ENCODE peak calls at places on chromosomes 13 and 19, in four cellular contexts. D is A549, C is GM12878, V is HepG2. N is an unnamed sample.

GRCh38 chr19:506404-507285 is 652 bp upstream of the TPGS1 start:
- DNase-seq in D (peak), C (peak), V (peak), N (peak)

GRCh38 chr19:57934820-57935665 is at the start of gene ZNF418:
- DNase-seq in D (peak), C (peak), V (no peak), N (peak)

GRCh38 chr19:31270897-31271568 is 78.2 kb downstream of the TSHZ3 start:
- DNase-seq in D (no peak), C (no peak), V (no peak), N (no peak)

GRCh38 chr19:3548594-3548993 is 8.8 kb downstream of the MFSD12 start:
- DNase-seq in D (no peak), C (no peak), V (no peak), N (no peak)

GRCh38 chr19:29277107-29277506 is 64.2 kb upstream of the UQCRFS1 start:
- DNase-seq in D (no peak), C (peak), V (no peak), N (no peak)

GRCh38 chr13:39051157-39051556 is 12.9 kb downstream of the NHLRC3 start:
- DNase-seq in D (no peak), C (no peak), V (peak), N (no peak)

GRCh38 chr19:44401108-44401786 is at the start of gene ZNF285:
- DNase-seq in D (peak), C (peak), V (peak), N (peak)

GRCh38 chr13:106533101-106533939 is 2.1 kb downstream of the EFNB2 start:
- DNase-seq in D (peak), C (no peak), V (peak), N (no peak)

GRCh38 chr19:3692141-3693029 is 7.9 kb downstream of the PIP5K1C start:
- DNase-seq in D (no peak), C (no peak), V (no peak), N (no peak)

GRCh38 chr19:28313633-28314032 is 899.3 kb downstream of the UQCRFS1 start:
- DNase-seq in D (no peak), C (no peak), V (no peak), N (no peak)

GRCh38 chr19:43725468-43725867 is 9.6 kb downstream of the IRGC start:
- DNase-seq in D (no peak), C (peak), V (no peak), N (no peak)

GRCh38 chr13:76398426-76398825 is 487.8 kb downstream of the KCTD12 start:
- DNase-seq in D (no peak), C (no peak), V (no peak), N (no peak)

GRCh38 chr19:45515807-45516401 is 8.6 kb downstream of the VASP start:
- DNase-seq in D (no peak), C (no peak), V (no peak), N (peak)

GRCh38 chr13:79459906-79460305 is 21.0 kb upstream of the NDFIP2 start:
- DNase-seq in D (no peak), C (no peak), V (no peak), N (no peak)

GRCh38 chr19:53132231-53132991 is at the start of gene ZNF415:
- DNase-seq in D (no peak), C (no peak), V (no peak), N (no peak)

GRCh38 chr13:60959427-60959826 is 456.2 kb downstream of the PCDH20 start:
- DNase-seq in D (no peak), C (no peak), V (no peak), N (no peak)

GRCh38 chr13:108220042-108220441 is 1.9 kb downstream of the ABHD13 start:
- DNase-seq in D (no peak), C (no peak), V (peak), N (no peak)

GRCh38 chr13:77779461-77780272 is 82.2 kb downstream of the SLAIN1 start:
- DNase-seq in D (peak), C (peak), V (peak), N (peak)

GRCh38 chr13:51154029-51154555 is 43.0 kb upstream of the C13orf42 start:
- DNase-seq in D (no peak), C (no peak), V (no peak), N (peak)

GRCh38 chr19:15287496-15287895 is 44.8 kb downstream of the BRD4 start:
- DNase-seq in D (no peak), C (no peak), V (no peak), N (no peak)

GRCh38 chr19:38304866-38305429 is 897 bp downstream of the C19orf33 start:
- DNase-seq in D (peak), C (no peak), V (peak), N (peak)

GRCh38 chr19:29404951-29405727 is 120.7 kb upstream of the VSTM2B start:
- DNase-seq in D (no peak), C (no peak), V (no peak), N (no peak)

GRCh38 chr13:106490887-106491321 is 44.6 kb downstream of the EFNB2 start:
- DNase-seq in D (no peak), C (no peak), V (no peak), N (no peak)

GRCh38 chr19:45104658-45105384 is 11.8 kb downstream of the PPP1R37 start:
- DNase-seq in D (no peak), C (no peak), V (no peak), N (no peak)

GRCh38 chr13:29861694-29862110 is 11.3 kb upstream of the UBL3 start:
- DNase-seq in D (no peak), C (no peak), V (peak), N (no peak)

GRCh38 chr19:45474941-45475516 is 7.2 kb downstream of the FOSB start:
- DNase-seq in D (no peak), C (no peak), V (no peak), N (no peak)

GRCh38 chr13:100102042-100102441 is 13.1 kb downstream of the PCCA start:
- DNase-seq in D (no peak), C (no peak), V (no peak), N (no peak)

GRCh38 chr19:5827891-5828660 is 11.4 kb downstream of the FUT6 start:
- DNase-seq in D (peak), C (peak), V (peak), N (peak)

GRCh38 chr19:35253316-35254286 is 4.8 kb downstream of the LSR start:
- DNase-seq in D (no peak), C (no peak), V (peak), N (no peak)

GRCh38 chr19:5782945-5783919 is 1.3 kb downstream of the PRR22 start:
- DNase-seq in D (no peak), C (no peak), V (no peak), N (peak)

GRCh38 chr13:20258963-20259288 is 26.8 kb upstream of the GJB6 start:
- DNase-seq in D (no peak), C (no peak), V (no peak), N (no peak)

GRCh38 chr19:29851769-29852521 is 40.2 kb downstream of the CCNE1 start:
- DNase-seq in D (no peak), C (peak), V (no peak), N (no peak)

GRCh38 chr19:38879400-38879751 is 1.3 kb upstream of the RINL start:
- DNase-seq in D (no peak), C (no peak), V (no peak), N (no peak)

GRCh38 chr13:50989476-50989875 is 79.9 kb downstream of the RNASEH2B start:
- DNase-seq in D (no peak), C (no peak), V (peak), N (peak)

GRCh38 chr19:35223084-35223790 is 5.3 kb downstream of the FAM187B start:
- DNase-seq in D (no peak), C (no peak), V (no peak), N (no peak)

GRCh38 chr13:49635599-49636433 is 7.5 kb downstream of the ARL11 start:
- DNase-seq in D (no peak), C (peak), V (peak), N (no peak)
- TF ChIP-seq CEBPB in D (no peak), C (no peak), V (no peak), N (no peak)

GRCh38 chr13:97121894-97122293 is 100.2 kb upstream of the MBNL2 start:
- DNase-seq in D (no peak), C (no peak), V (no peak), N (no peak)
- TF ChIP-seq CHD4 in D (no peak), C (no peak), V (no peak), N (no peak)

DNA sequence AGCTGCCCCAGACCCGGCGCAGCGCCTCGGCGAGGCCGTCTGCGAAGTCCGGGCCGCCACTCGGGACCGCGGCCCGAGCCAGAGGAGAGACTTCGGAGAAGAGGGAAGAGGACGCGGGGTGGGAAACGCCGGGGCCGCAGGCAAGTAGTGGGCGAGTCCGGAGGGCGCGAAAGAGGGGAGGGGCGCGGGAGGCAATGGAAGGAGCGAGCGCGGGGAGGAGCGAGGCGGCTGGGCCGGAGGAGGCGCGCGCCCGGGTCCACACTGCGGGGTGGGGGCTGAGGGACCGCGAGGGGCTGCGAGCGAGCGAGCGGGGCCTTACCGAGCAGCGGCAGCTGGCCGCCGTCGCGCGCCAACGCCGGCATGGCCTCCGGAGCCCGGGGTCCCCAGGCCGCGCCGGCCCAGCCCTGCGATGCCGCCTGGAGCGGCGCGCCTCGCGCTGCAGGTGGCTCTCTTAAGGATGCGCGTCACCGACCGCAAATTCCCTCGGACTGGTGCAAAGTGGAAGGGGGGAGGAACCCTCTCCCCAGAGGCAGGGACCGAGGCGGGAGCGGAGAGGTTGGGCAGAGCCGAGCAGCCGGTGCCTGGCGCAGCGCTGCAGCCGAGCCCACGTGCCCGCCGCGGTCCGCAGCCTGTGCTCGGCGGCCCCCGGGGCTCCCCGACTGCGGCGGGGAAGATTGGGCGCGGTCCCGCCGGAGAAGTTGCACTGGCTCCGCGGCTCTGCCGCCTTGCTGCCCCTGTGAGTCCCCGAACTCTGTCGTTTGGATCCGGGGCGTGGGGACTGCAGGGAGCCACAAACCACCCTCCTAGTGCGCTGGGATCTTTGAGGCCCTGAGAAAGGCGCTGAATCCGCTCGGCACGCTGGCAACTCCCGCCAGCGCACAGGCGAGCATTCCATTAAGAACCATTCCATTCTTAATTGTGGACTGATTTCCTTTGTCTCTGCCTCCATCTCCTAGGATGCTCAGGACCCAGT is at the start of gene FLT3:
- DNase-seq in D (peak), C (no peak), V (no peak), N (peak)
- TF ChIP-seq CEBPB in D (no peak), C (no peak), V (no peak), N (no peak)

GRCh38 chr19:46724468-46724867 is 7.6 kb upstream of the PRKD2 start:
- DNase-seq in D (no peak), C (no peak), V (no peak), N (no peak)

GRCh38 chr19:46723471-46723870 is 6.6 kb upstream of the PRKD2 start:
- DNase-seq in D (no peak), C (no peak), V (no peak), N (no peak)

GRCh38 chr19:46726551-46726950 is 9.6 kb upstream of the PRKD2 start:
- DNase-seq in D (no peak), C (no peak), V (no peak), N (no peak)

GRCh38 chr19:46725859-46726393 is 9.0 kb upstream of the PRKD2 start:
- DNase-seq in D (no peak), C (no peak), V (no peak), N (no peak)

DNA sequence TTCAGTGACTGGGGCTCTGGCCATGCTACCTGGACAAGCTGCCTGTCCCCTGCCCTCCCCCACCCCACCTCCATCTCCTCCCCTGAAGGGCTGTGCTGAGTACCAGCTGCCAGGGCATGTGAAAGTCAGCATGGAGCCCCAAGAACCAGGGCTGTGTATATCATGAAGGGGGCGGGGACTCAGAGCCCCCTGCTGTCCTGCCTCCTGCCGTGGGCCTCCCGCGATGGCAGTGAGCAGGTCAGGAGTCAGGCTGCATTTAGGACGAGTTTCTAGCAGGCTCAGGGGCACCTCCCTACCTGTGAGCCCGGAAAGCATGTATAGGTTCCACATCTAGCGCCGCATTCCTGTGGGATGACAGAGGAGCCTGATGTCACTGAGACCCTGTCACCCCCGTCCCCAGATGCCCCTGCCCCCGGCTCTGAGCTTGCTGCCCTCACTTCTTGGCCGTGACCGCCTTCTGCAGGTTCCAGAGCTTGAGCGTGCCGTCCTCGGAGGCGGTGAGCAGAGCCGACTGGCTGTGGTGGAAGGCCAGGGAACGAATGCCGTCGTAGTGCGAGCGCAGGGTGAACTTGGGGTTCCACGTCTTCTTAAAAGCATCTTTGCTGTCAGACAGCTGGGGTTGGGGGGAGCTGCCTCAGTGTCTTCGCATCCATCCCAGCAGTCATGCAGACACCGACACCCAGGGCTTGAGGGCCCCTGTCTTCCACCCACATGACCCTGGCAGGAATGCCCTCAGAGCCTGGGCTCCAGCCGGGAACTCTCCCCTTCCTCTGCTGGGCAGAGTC is 8.3 kb upstream of the PRKD2 start:
- DNase-seq in D (no peak), C (no peak), V (no peak), N (no peak)
- TF ChIP-seq CHD4 in D (no peak), C (no peak), V (no peak), N (no peak)